ENCODE peak calls at places on chromosome 3, in four cellular contexts. Z is astrocyte, W is SK-N-SH, N is kidney. C is an unnamed sample.

GRCh38 chr3:191238321-191238817 is 39.3 kb downstream of the OSTN start:
- DNase-seq in N (no peak), Z (peak), W (no peak), C (no peak)

GRCh38 chr3:132160218-132160617 is 125.4 kb upstream of the CPNE4 start:
- DNase-seq in W (no peak), N (no peak), Z (no peak), C (no peak)

GRCh38 chr3:11238057-11238456 is 34.1 kb upstream of the ATG7 start:
- DNase-seq in Z (peak), W (no peak), N (no peak), C (no peak)

GRCh38 chr3:1971780-1972179 is 126.9 kb upstream of the CNTN4 start:
- DNase-seq in N (no peak), Z (peak), W (no peak), C (no peak)

GRCh38 chr3:72485649-72486048 is 362.6 kb downstream of the SHQ1 start:
- DNase-seq in Z (peak), N (no peak), W (no peak), C (no peak)

GRCh38 chr3:50401973-50402372 is 42.7 kb upstream of the TMEM115 start:
- DNase-seq in Z (no peak), W (no peak), N (no peak), C (peak)

GRCh38 chr3:122619040-122619439 is 41.6 kb downstream of the PARP15 start:
- DNase-seq in N (no peak), Z (no peak), W (no peak), C (no peak)

GRCh38 chr3:113166719-113167492 is 44.5 kb upstream of the BOC start:
- DNase-seq in W (peak), Z (peak), N (peak), C (no peak)

GRCh38 chr3:194265505-194265892 is 85.6 kb downstream of the CPN2 start:
- DNase-seq in W (peak), Z (peak), N (peak), C (peak)

DNA sequence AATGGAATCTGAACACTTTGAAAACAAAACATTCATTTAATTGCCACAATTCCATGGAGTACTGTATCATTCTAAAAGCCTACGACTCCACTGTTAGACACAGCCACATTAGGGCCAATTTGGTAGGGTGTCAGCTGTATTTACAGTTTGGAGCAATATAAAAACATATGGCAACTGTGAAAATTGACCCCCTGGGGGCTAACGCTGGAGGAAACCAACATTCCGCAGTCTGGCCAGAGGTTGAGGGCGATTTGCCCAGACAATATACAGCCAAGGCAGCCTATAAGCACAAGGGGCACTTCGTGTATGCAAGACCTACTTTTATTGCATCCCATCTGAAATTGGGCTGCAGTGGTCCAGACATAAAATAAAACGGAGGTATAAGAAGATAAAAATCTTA is 476.5 kb upstream of the WNT5A start:
- DNase-seq in N (no peak), Z (no peak), W (no peak), C (no peak)
- H3K9ac ChIP-seq in N (no peak), Z (no peak), W (no peak), C (no peak)

GRCh38 chr3:139423232-139423631 is 33.8 kb upstream of the COPB2 start:
- DNase-seq in W (no peak), Z (no peak), N (no peak), C (peak)
- TF ChIP-seq CTCF in W (no peak), Z (no peak), N (no peak), C (no peak)

DNA sequence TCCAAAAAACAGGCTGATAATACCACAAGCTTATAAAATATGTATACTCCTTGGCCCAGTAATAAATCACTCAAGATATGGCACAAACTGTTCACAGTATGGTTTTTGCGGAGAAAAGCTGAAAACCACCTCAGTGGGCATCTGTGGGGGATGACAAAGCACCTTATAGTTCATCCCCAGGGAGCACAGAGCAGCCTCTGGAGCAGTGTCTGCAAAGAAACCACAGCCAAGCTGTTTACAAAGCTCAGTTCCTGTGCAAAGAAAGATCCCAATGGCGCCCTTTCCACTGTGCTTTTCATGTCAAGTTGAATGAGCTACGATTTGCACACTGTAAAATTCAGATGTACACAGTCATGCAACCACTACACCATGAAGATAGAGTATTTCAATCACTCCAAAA is 2.6 kb upstream of the EFCC1 start:
- DNase-seq in Z (no peak), W (no peak), N (no peak), C (no peak)
- H3K4me3 ChIP-seq in Z (no peak), W (no peak), N (no peak), C (no peak)

DNA sequence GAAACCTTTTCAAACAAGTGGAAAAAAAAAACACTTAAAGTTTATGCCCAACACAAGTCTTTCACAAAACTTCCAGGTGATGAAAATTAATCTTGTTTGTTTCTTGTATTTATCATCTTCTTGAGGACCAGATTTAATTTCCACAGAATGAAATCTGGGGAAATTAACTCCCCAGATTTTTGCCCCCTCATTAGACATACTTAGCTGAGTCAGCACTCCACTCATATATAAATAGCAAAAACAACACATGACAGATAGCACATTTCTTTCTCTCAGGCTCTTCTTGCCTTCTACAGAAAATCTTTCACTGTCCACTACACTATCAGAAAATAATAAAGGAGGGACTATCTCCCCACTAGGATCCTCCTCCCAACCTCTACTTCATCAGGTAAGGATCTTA is 847.4 kb downstream of the TUSC7 start:
- DNase-seq in W (no peak), Z (no peak), N (no peak), C (no peak)
- H3K9ac ChIP-seq in W (no peak), Z (no peak), N (no peak), C (no peak)

DNA sequence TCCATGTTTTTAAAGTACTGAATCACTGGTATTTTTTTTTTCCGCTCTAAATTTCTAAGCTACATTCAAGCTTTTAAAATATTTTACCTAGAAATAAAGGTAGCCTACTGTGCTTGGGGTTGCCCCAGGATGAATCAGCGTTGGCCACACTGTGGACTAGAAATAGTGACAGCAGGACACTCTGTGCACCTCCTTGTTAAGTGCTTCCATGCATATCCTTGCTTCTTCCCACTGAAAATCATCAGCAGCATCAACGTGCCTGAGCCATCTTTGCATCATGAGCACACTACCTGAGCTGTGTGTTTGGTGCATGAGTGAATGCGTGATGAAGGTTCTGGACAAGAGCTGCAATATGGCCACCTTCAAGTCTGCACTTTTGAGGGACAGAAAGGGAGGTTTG is 142.0 kb upstream of the SLC2A2 start:
- DNase-seq in W (no peak), Z (no peak), N (no peak), C (no peak)
- TF ChIP-seq CTCF in W (no peak), Z (no peak), N (no peak), C (no peak)

GRCh38 chr3:114686624-114687023 is 392.8 kb downstream of the TIGIT start:
- DNase-seq in W (no peak), Z (no peak), N (no peak), C (no peak)
- H3K4me3 ChIP-seq in W (no peak), Z (no peak), N (no peak), C (no peak)

DNA sequence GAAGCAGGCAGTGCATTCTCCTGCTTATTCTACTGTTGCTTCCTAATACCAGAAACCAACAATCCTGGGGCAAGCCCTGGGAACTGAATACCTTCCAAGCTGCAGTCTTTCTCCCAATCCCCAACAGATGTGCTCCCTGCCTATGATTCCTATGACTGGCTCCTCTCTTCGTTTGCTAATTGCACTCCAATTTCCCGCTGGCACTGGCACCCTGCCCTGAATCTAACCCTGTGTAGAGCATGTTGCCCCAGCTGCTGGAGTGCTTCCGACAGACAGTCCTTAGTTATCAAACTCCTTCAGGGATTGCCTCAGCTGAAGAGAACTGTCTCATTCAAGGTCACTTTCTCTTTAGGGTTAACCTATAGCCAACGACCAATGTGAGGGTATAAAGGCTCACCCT is 214.1 kb downstream of the NECTIN3 start:
- DNase-seq in W (peak), N (no peak), Z (no peak), C (no peak)
- H3K9ac ChIP-seq in W (no peak), N (no peak), Z (no peak), C (no peak)

GRCh38 chr3:157376596-157377300 is 59.9 kb upstream of the PTX3 start:
- DNase-seq in N (no peak), W (no peak), Z (peak), C (no peak)
- TF ChIP-seq CTCF in N (no peak), W (no peak), Z (no peak), C (no peak)

GRCh38 chr3:155313303-155313702 is 19.8 kb upstream of the STRIT1 start:
- DNase-seq in Z (no peak), W (no peak), N (no peak), C (no peak)
- H3K4me3 ChIP-seq in Z (no peak), W (no peak), N (no peak), C (no peak)

GRCh38 chr3:33299395-33300081 is 22.3 kb downstream of the FBXL2 start:
- DNase-seq in W (no peak), N (no peak), Z (peak), C (no peak)
- H3K9ac ChIP-seq in W (peak), N (no peak), Z (peak), C (no peak)

C was measured in colonic mucosa.